ENCODE peak calls at places on chromosomes 12 and 14, in four cellular contexts. One of them, this sample, is unnamed.

GRCh38 chr14:81246561-81247270 is 26.0 kb upstream of the GTF2A1 start:
- DNase-seq in neuronal stem cell: no peak
- DNase-seq in mesenchymal stem cell: no peak
- DNase-seq in mesendoderm: no peak
- DNase-seq in this sample: no peak

GRCh38 chr14:72781476-72782181 is 112.3 kb downstream of the DPF3 start:
- DNase-seq in mesendoderm: peak
- DNase-seq in mesenchymal stem cell: peak
- DNase-seq in neuronal stem cell: no peak
- DNase-seq in this sample: no peak

GRCh38 chr14:37172024-37172869 is at the start of gene SLC25A21:
- DNase-seq in neuronal stem cell: peak
- DNase-seq in mesenchymal stem cell: peak
- DNase-seq in mesendoderm: peak
- DNase-seq in this sample: peak

GRCh38 chr12:121970901-121971300 is 50.8 kb upstream of the BCL7A start:
- DNase-seq in mesenchymal stem cell: no peak
- DNase-seq in mesendoderm: no peak
- DNase-seq in neuronal stem cell: no peak
- DNase-seq in this sample: no peak

GRCh38 chr12:85951823-85952222 is 77.7 kb downstream of the NTS start:
- DNase-seq in mesendoderm: peak
- DNase-seq in neuronal stem cell: no peak
- DNase-seq in mesenchymal stem cell: peak
- DNase-seq in this sample: no peak

GRCh38 chr12:12441891-12442461 is 85.1 kb downstream of the BORCS5 start:
- DNase-seq in mesendoderm: no peak
- DNase-seq in mesenchymal stem cell: peak
- DNase-seq in neuronal stem cell: no peak
- DNase-seq in this sample: no peak

GRCh38 chr14:95507174-95507573 is 9.3 kb downstream of the SYNE3 start:
- DNase-seq in neuronal stem cell: no peak
- DNase-seq in mesendoderm: peak
- DNase-seq in mesenchymal stem cell: peak
- DNase-seq in this sample: no peak

GRCh38 chr12:53798575-53798974 is 46.8 kb upstream of the CISTR start:
- DNase-seq in neuronal stem cell: no peak
- DNase-seq in mesenchymal stem cell: no peak
- DNase-seq in mesendoderm: no peak
- DNase-seq in this sample: no peak

GRCh38 chr12:89261210-89261609 is 91.1 kb downstream of the DUSP6 start:
- DNase-seq in neuronal stem cell: no peak
- DNase-seq in mesenchymal stem cell: no peak
- DNase-seq in mesendoderm: no peak
- DNase-seq in this sample: no peak

GRCh38 chr14:54902143-54902520 is 494 bp downstream of the GCH1 start:
- DNase-seq in mesenchymal stem cell: peak
- DNase-seq in neuronal stem cell: peak
- DNase-seq in mesendoderm: peak
- DNase-seq in this sample: peak

GRCh38 chr12:79689477-79690155 is 1.1 kb downstream of the PAWR start:
- DNase-seq in neuronal stem cell: peak
- DNase-seq in mesendoderm: peak
- DNase-seq in mesenchymal stem cell: peak
- DNase-seq in this sample: peak

GRCh38 chr14:93706360-93706955 is 81.8 kb downstream of the PRIMA1 start:
- DNase-seq in mesenchymal stem cell: no peak
- DNase-seq in neuronal stem cell: no peak
- DNase-seq in mesendoderm: no peak
- DNase-seq in this sample: no peak

GRCh38 chr12:27843714-27844245 is 63.7 kb upstream of the MANSC4 start:
- DNase-seq in mesendoderm: peak
- DNase-seq in mesenchymal stem cell: peak
- DNase-seq in neuronal stem cell: no peak
- DNase-seq in this sample: no peak

GRCh38 chr12:95319694-95320331 is 102.2 kb downstream of the VEZT start:
- DNase-seq in mesendoderm: no peak
- DNase-seq in mesenchymal stem cell: no peak
- DNase-seq in neuronal stem cell: no peak
- DNase-seq in this sample: no peak

GRCh38 chr14:88322505-88323085 is 474 bp downstream of the KCNK10 start:
- DNase-seq in neuronal stem cell: no peak
- DNase-seq in mesenchymal stem cell: no peak
- DNase-seq in mesendoderm: no peak
- DNase-seq in this sample: no peak

GRCh38 chr12:24730461-24730896 is 218.4 kb downstream of the BCAT1 start:
- DNase-seq in mesendoderm: no peak
- DNase-seq in mesenchymal stem cell: no peak
- DNase-seq in neuronal stem cell: no peak
- DNase-seq in this sample: no peak

GRCh38 chr12:20777420-20777819 is 33.1 kb upstream of the SLCO1B3 start:
- DNase-seq in mesenchymal stem cell: no peak
- DNase-seq in neuronal stem cell: no peak
- DNase-seq in mesendoderm: no peak
- DNase-seq in this sample: no peak

GRCh38 chr12:32435921-32436710 is 36.8 kb downstream of the FGD4 start:
- DNase-seq in mesenchymal stem cell: peak
- DNase-seq in neuronal stem cell: no peak
- DNase-seq in mesendoderm: no peak
- DNase-seq in this sample: no peak

GRCh38 chr14:92747701-92748258 is 647 bp downstream of the LGMN start:
- DNase-seq in neuronal stem cell: no peak
- DNase-seq in mesendoderm: peak
- DNase-seq in mesenchymal stem cell: peak
- DNase-seq in this sample: no peak

GRCh38 chr14:68535404-68536024 is 257.4 kb downstream of the ZFP36L1 start:
- DNase-seq in mesendoderm: no peak
- DNase-seq in neuronal stem cell: no peak
- DNase-seq in mesenchymal stem cell: peak
- DNase-seq in this sample: no peak

GRCh38 chr12:98154850-98155249 is 360.5 kb upstream of the TMPO start:
- DNase-seq in mesendoderm: peak
- DNase-seq in mesenchymal stem cell: no peak
- DNase-seq in neuronal stem cell: peak
- DNase-seq in this sample: peak

GRCh38 chr12:6067152-6067916 is 57.1 kb downstream of the VWF start:
- DNase-seq in mesenchymal stem cell: no peak
- DNase-seq in mesendoderm: peak
- DNase-seq in neuronal stem cell: no peak
- DNase-seq in this sample: peak

GRCh38 chr12:84034891-84035290 is 877.7 kb downstream of the SLC6A15 start:
- DNase-seq in mesendoderm: no peak
- DNase-seq in neuronal stem cell: no peak
- DNase-seq in mesenchymal stem cell: peak
- DNase-seq in this sample: no peak

GRCh38 chr12:58148405-58148804 is 207.0 kb downstream of the ATP23 start:
- DNase-seq in neuronal stem cell: no peak
- DNase-seq in mesenchymal stem cell: peak
- DNase-seq in mesendoderm: peak
- DNase-seq in this sample: no peak

GRCh38 chr12:107320031-107320928 is 226.9 kb upstream of the CRY1 start:
- DNase-seq in mesenchymal stem cell: peak
- DNase-seq in neuronal stem cell: no peak
- DNase-seq in mesendoderm: peak
- DNase-seq in this sample: peak

GRCh38 chr14:100239200-100239839 is 376 bp downstream of the YY1 start:
- DNase-seq in neuronal stem cell: no peak
- DNase-seq in mesendoderm: no peak
- DNase-seq in mesenchymal stem cell: no peak
- DNase-seq in this sample: no peak

GRCh38 chr12:53101931-53102781 is 1.1 kb upstream of the SOAT2 start:
- DNase-seq in mesenchymal stem cell: no peak
- DNase-seq in mesendoderm: no peak
- DNase-seq in neuronal stem cell: no peak
- DNase-seq in this sample: no peak

GRCh38 chr12:3662516-3662915 is 90.4 kb downstream of the CRACR2A start:
- DNase-seq in mesendoderm: no peak
- DNase-seq in mesenchymal stem cell: peak
- DNase-seq in neuronal stem cell: no peak
- DNase-seq in this sample: no peak

GRCh38 chr12:65811968-65812700 is 12.1 kb upstream of the HMGA2 start:
- DNase-seq in mesenchymal stem cell: no peak
- DNase-seq in mesendoderm: no peak
- DNase-seq in neuronal stem cell: no peak
- DNase-seq in this sample: no peak

GRCh38 chr12:92141585-92142244 is 3.9 kb downstream of the BTG1 start:
- DNase-seq in mesendoderm: no peak
- DNase-seq in neuronal stem cell: no peak
- DNase-seq in mesenchymal stem cell: peak
- DNase-seq in this sample: no peak

GRCh38 chr12:93860659-93861373 is 183.6 kb downstream of the CRADD start:
- DNase-seq in neuronal stem cell: no peak
- DNase-seq in mesendoderm: no peak
- DNase-seq in mesenchymal stem cell: no peak
- DNase-seq in this sample: no peak

DNA sequence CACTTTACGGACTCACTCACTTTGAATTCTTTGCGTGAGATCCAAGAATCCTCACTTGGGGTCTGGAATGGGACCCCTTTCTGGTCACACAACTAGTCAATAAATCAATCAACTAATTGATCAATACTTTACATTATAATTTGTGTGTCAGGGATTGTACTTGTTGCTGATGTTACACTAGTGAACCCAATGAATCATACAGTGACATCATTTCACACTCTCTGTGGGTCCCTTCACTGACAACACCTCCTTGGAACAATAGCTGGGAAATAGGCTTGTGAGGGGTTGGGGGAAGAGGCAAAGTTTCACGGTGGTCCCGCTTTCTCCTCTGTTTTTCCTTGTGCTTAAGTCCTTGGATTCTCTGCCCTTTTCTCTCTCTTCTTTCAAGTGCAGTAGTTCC is 35.0 kb downstream of the TPH2 start:
- DNase-seq in mesendoderm: peak
- DNase-seq in mesenchymal stem cell: no peak
- DNase-seq in neuronal stem cell: no peak
- DNase-seq in this sample: no peak
- H2BK15ac ChIP-seq in mesendoderm: no peak
- H2BK15ac ChIP-seq in mesenchymal stem cell: no peak
- H2BK15ac ChIP-seq in neuronal stem cell: no peak
- H2BK15ac ChIP-seq in this sample: no peak

GRCh38 chr12:5050542-5050941 is 6.9 kb downstream of the KCNA5 start:
- DNase-seq in mesendoderm: no peak
- DNase-seq in neuronal stem cell: no peak
- DNase-seq in mesenchymal stem cell: no peak
- DNase-seq in this sample: no peak
- H3K23ac ChIP-seq in mesendoderm: no peak
- H3K23ac ChIP-seq in neuronal stem cell: no peak
- H3K23ac ChIP-seq in mesenchymal stem cell: no peak
- H3K23ac ChIP-seq in this sample: no peak

DNA sequence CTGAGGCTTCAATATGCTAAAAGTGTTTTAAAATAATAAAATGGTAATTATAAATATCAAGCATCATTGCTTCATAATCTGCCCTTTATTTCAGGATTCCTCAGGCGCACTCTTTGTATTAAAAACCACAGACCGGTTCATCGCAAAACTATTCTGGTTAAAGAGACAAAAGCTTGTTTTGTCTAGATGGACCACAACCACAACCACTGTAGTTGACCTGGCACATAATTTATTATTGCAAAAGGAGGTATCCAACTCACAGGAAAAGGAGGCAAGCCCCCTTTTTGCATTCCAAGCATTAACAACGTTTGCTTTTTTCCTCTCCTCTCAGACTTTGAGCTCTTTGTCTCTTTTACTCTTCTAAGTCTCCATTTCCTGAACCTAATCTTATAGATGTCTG is 1057.7 kb downstream of the GALC start:
- DNase-seq in mesendoderm: no peak
- DNase-seq in neuronal stem cell: no peak
- DNase-seq in mesenchymal stem cell: no peak
- DNase-seq in this sample: no peak
- H2BK15ac ChIP-seq in mesendoderm: no peak
- H2BK15ac ChIP-seq in neuronal stem cell: no peak
- H2BK15ac ChIP-seq in mesenchymal stem cell: no peak
- H2BK15ac ChIP-seq in this sample: no peak

GRCh38 chr14:74571441-74571841 is 40.6 kb downstream of the LTBP2 start:
- DNase-seq in mesendoderm: no peak
- DNase-seq in neuronal stem cell: no peak
- DNase-seq in mesenchymal stem cell: peak
- DNase-seq in this sample: no peak

GRCh38 chr14:74571901-74572828 is 39.9 kb downstream of the LTBP2 start:
- DNase-seq in mesendoderm: no peak
- DNase-seq in mesenchymal stem cell: peak
- DNase-seq in neuronal stem cell: no peak
- DNase-seq in this sample: no peak

GRCh38 chr14:74569826-74570591 is 42.0 kb downstream of the LTBP2 start:
- DNase-seq in neuronal stem cell: no peak
- DNase-seq in mesendoderm: no peak
- DNase-seq in mesenchymal stem cell: peak
- DNase-seq in this sample: no peak

GRCh38 chr14:74569387-74569786 is 42.6 kb downstream of the LTBP2 start:
- DNase-seq in mesenchymal stem cell: no peak
- DNase-seq in mesendoderm: no peak
- DNase-seq in neuronal stem cell: no peak
- DNase-seq in this sample: no peak

GRCh38 chr14:74570696-74571095 is 41.3 kb downstream of the LTBP2 start:
- DNase-seq in neuronal stem cell: no peak
- DNase-seq in mesenchymal stem cell: no peak
- DNase-seq in mesendoderm: no peak
- DNase-seq in this sample: no peak
- H3K23ac ChIP-seq in neuronal stem cell: no peak
- H3K23ac ChIP-seq in mesenchymal stem cell: no peak
- H3K23ac ChIP-seq in mesendoderm: no peak
- H3K23ac ChIP-seq in this sample: no peak

GRCh38 chr14:99129998-99130397 is 142.0 kb downstream of the BCL11B start:
- DNase-seq in neuronal stem cell: no peak
- DNase-seq in mesendoderm: no peak
- DNase-seq in mesenchymal stem cell: no peak
- DNase-seq in this sample: no peak

GRCh38 chr14:99128185-99128584 is 143.8 kb downstream of the BCL11B start:
- DNase-seq in neuronal stem cell: no peak
- DNase-seq in mesendoderm: no peak
- DNase-seq in mesenchymal stem cell: no peak
- DNase-seq in this sample: no peak

GRCh38 chr14:99129211-99129696 is 142.7 kb downstream of the BCL11B start:
- DNase-seq in neuronal stem cell: no peak
- DNase-seq in mesenchymal stem cell: no peak
- DNase-seq in mesendoderm: no peak
- DNase-seq in this sample: no peak

GRCh38 chr14:99125616-99126431 is 146.2 kb downstream of the BCL11B start:
- DNase-seq in mesenchymal stem cell: no peak
- DNase-seq in neuronal stem cell: no peak
- DNase-seq in mesendoderm: no peak
- DNase-seq in this sample: no peak

GRCh38 chr14:99127651-99128167 is 144.3 kb downstream of the BCL11B start:
- DNase-seq in mesenchymal stem cell: no peak
- DNase-seq in neuronal stem cell: no peak
- DNase-seq in mesendoderm: peak
- DNase-seq in this sample: no peak
- H2BK15ac ChIP-seq in mesenchymal stem cell: no peak
- H2BK15ac ChIP-seq in neuronal stem cell: no peak
- H2BK15ac ChIP-seq in mesendoderm: no peak
- H2BK15ac ChIP-seq in this sample: no peak

GRCh38 chr12:63982787-63983186 is 138.3 kb downstream of the SRGAP1 start:
- DNase-seq in mesenchymal stem cell: no peak
- DNase-seq in mesendoderm: no peak
- DNase-seq in neuronal stem cell: no peak
- DNase-seq in this sample: no peak
- H3K23ac ChIP-seq in mesenchymal stem cell: no peak
- H3K23ac ChIP-seq in mesendoderm: no peak
- H3K23ac ChIP-seq in neuronal stem cell: no peak
- H3K23ac ChIP-seq in this sample: no peak

GRCh38 chr14:79376557-79376956 is 834.7 kb downstream of the DIO2 start:
- DNase-seq in mesendoderm: no peak
- DNase-seq in neuronal stem cell: no peak
- DNase-seq in mesenchymal stem cell: no peak
- DNase-seq in this sample: no peak
- H2BK15ac ChIP-seq in mesendoderm: no peak
- H2BK15ac ChIP-seq in neuronal stem cell: no peak
- H2BK15ac ChIP-seq in mesenchymal stem cell: no peak
- H2BK15ac ChIP-seq in this sample: no peak